ENCODE peak calls at places on chromosome 3, in six cellular contexts. R is GM12865, W is choroid plexus epithelial cell, H is bronchial epithelial cell, K is keratinocyte, Q is esophagus muscularis mucosa. C is an unnamed sample.
A peak's percentile ranks its signal among the peaks of the same experiment; 100 is the strongest.

GRCh38 chr3:143951351-143951971 is 20.2 kb upstream of the DIPK2A start:
- DNase-seq in H (peak; percentile 53), R (peak; percentile 63), K (no peak), Q (no peak), W (peak; percentile 75), C (peak; percentile 61)

GRCh38 chr3:59663076-59663850 is 613.4 kb upstream of the CFAP20DC start:
- DNase-seq in H (no peak), K (no peak), Q (peak; percentile 60), R (no peak), W (no peak), C (no peak)

GRCh38 chr3:176521531-176522175 is 675.6 kb downstream of the TBL1XR1 start:
- DNase-seq in H (no peak), R (no peak), K (no peak), W (peak; percentile 76), Q (no peak), C (peak; percentile 56)

GRCh38 chr3:158842946-158843345 is 41.1 kb downstream of the MFSD1 start:
- DNase-seq in Q (no peak), R (no peak), K (no peak), W (peak; percentile 13), H (no peak), C (peak; percentile 37)

GRCh38 chr3:42562047-42562907 is 19.5 kb downstream of the SEC22C start:
- DNase-seq in R (no peak), K (no peak), W (no peak), H (peak; percentile 29), Q (no peak), C (peak; percentile 34)

GRCh38 chr3:175932586-175932985 is 1073.5 kb downstream of the NAALADL2 start:
- DNase-seq in R (no peak), W (peak; percentile 27), Q (no peak), H (no peak), K (no peak), C (peak; percentile 52)

GRCh38 chr3:141305436-141305835 is 62.9 kb upstream of the ZBTB38 start:
- DNase-seq in K (no peak), R (peak; percentile 37), H (no peak), Q (no peak), W (peak; percentile 96), C (peak; percentile 68)

GRCh38 chr3:50323614-50324199 is 1.2 kb upstream of the HYAL2 start:
- DNase-seq in H (no peak), K (no peak), W (no peak), R (no peak), Q (no peak), C (no peak)

DNA sequence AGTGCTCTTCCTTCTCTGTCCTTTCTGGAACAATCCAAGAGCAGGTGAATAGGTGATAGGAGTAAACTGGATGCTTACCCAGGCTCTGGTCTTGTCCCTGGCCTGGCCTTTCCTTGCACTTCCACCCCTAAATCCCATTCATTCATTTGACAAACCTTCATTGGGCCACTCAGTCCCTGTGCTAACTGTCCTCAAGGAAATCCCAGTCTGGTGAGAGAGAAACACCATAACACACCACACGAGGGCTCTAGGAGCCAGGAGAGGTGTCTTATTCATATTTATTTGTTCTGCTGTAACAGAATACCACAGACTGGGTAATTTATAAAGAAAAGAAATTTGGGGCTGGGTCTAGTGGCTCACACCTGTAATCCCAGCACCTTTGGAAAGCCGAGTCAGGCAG is 22.8 kb downstream of the EFCC1 start:
- DNase-seq in Q (no peak), K (no peak), W (peak; percentile 66), H (peak; percentile 35), R (peak; percentile 12), C (peak; percentile 21)
- TF ChIP-seq CTCF in Q (no peak), K (no peak), W (peak; percentile 63), H (peak; percentile 43), R (peak; percentile 2), C (peak; percentile 18)

GRCh38 chr3:14534379-14535191 is 5.6 kb downstream of the GRIP2 start:
- DNase-seq in Q (no peak), H (no peak), W (no peak), R (no peak), K (no peak), C (no peak)

GRCh38 chr3:14533457-14533958 is 6.6 kb downstream of the GRIP2 start:
- DNase-seq in W (no peak), R (no peak), Q (no peak), H (no peak), K (no peak), C (no peak)

GRCh38 chr3:14536837-14537589 is 3.1 kb downstream of the GRIP2 start:
- DNase-seq in W (no peak), K (no peak), R (no peak), H (no peak), Q (no peak), C (no peak)

GRCh38 chr3:14536055-14536815 is 3.9 kb downstream of the GRIP2 start:
- DNase-seq in H (no peak), R (no peak), W (no peak), K (no peak), Q (no peak), C (no peak)

GRCh38 chr3:14535616-14536015 is 4.5 kb downstream of the GRIP2 start:
- DNase-seq in H (no peak), Q (no peak), K (no peak), W (no peak), R (no peak), C (no peak)
- H3K4me3 ChIP-seq in H (no peak overlapping the region), Q (no peak overlapping the region), K (no peak overlapping the region), W (no peak overlapping the region), R (no peak overlapping the region), C (no peak overlapping the region)

DNA sequence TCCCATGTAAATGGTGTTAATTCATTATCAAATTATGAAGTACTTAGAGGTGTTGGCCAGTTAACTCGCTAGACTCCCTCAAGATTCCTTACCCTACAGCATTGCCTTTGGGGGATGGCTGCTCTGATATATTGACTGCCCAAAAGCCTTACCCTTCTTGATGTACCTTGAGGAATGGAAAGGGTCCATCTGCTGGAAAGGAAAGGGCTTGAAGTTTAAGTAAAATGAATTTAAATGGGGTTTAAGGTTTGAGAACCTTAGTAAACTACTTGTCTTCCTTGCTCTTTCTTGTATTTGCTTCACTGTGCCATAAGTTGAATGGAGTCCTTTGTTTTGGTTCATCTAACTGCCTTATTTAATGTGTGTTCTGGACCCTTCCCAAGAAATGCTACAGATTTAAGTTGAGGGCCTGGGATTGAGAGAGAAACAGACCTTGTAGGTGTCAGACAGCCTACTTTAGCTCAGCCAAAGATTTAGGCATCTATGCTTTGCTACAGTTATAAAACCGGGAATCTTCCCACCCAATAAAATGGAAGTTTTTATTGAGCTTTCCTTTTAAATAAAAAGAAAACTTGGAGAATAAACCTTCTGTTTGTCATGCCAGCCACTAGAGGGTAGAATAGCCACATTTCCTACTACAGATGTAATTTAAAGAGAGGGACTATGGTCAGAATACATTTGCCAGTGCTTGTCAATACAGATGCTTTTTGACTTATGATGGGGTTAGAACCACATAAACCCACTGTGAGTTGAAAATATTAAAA is 25.3 kb downstream of the CMSS1 start:
- DNase-seq in H (peak; percentile 56), Q (no peak), R (peak; percentile 47), W (peak; percentile 83), K (no peak), C (peak; percentile 70)
- TF ChIP-seq CTCF in H (peak; percentile 45), Q (peak; percentile 76), R (peak; percentile 37), W (peak; percentile 63), K (no peak), C (peak; percentile 72)

GRCh38 chr3:44478055-44478468 is 592 bp upstream of the ZNF445 start:
- DNase-seq in R (no peak), H (peak; percentile 0), K (no peak), Q (no peak), W (no peak), C (no peak)
- H3K4me3 ChIP-seq in R (peak overlapping the region; percentile 80), H (peak overlapping the region; percentile 54), K (no peak overlapping the region), Q (peak overlapping the region; percentile 81), W (peak overlapping the region; percentile 64), C (peak overlapping the region; percentile 66)

GRCh38 chr3:107630779-107631178 is 108.0 kb downstream of the BBX start:
- DNase-seq in R (no peak), W (no peak), Q (no peak), K (no peak), H (peak; percentile 44), C (peak; percentile 11)

GRCh38 chr3:107629556-107629955 is 106.8 kb downstream of the BBX start:
- DNase-seq in K (no peak), H (no peak), R (no peak), Q (no peak), W (peak; percentile 65), C (peak; percentile 33)

GRCh38 chr3:107632576-107632975 is 109.8 kb downstream of the BBX start:
- DNase-seq in K (no peak), H (no peak), W (no peak), Q (no peak), R (no peak), C (no peak)

GRCh38 chr3:107633327-107634141 is 110.8 kb downstream of the BBX start:
- DNase-seq in H (no peak), Q (no peak), K (no peak), R (peak; percentile 71), W (no peak), C (no peak)

DNA sequence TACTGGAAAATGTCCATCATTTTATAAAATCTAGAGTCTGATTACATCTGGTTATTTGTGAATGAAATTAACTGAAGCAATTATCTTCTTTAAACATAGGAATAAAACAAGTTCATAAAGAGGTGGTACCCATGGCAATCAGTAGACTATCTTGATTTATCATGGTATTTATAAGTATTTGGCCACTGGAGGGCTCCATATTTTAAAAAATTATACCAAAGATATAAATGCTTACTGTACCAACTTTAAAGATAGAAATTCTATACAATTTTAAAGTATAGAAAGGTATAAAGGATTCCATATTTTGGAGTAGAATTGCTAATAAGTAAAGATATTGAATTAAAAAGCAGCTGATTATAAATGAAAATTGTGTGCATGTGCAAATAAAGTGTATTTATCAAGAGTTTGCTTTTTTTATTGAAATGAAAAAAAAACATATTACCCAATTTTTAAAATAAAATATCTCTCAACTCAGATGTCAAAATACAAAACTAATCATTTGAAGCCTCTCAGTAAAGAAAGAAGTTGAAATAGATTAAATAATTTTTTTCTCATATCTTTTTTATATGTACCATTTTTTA is 105.3 kb downstream of the BBX start:
- DNase-seq in Q (no peak), H (no peak), W (peak; percentile 14), R (no peak), K (no peak), C (peak; percentile 16)
- TF ChIP-seq CTCF in Q (no peak), H (no peak), W (peak; percentile 25), R (no peak), K (no peak), C (peak; percentile 28)

DNA sequence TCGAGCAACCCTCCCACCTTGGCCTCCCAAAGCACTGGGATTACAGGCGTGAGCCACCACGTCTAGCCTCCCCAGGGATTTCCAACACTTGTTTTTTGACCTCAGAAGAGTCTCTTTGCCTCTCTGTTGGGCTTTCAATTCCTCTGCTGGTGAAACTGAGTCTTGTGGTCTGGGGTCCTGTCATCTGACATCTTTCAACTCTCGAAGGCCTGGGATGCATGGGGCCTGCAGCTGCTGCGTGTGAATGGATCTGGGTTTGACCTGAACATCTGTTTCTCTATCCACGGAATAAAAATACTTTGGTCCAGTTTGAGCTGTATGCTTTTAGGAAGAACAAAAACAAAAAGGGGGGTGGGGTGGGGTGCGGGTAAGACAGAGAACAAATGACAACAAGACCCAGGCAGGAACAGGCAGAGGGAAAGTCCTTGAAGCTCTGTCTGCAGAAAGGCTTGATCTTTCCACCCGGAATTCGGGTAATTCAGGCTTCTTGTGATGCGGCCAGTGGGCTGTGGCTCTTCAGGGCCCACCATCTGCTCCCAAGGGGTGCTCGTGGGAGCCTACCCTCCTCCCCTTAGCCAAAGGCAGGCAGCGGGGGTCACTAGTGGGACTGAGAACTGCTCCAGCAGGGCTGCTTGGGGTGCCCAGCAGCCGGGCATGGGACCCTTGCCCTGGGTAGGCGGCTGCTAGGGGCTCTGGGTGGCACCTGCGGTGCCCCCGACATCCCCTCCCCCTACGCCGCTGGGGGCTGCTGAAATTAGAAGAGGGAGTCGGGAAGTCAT is 71.5 kb downstream of the SLC12A8 start:
- DNase-seq in W (peak; percentile 36), Q (no peak), R (peak; percentile 92), K (no peak), H (no peak), C (no peak)
- H3K4me3 ChIP-seq in W (peak overlapping the region; percentile 46), Q (peak overlapping the region; percentile 56), R (peak overlapping the region; percentile 71), K (no peak overlapping the region), H (no peak overlapping the region), C (no peak overlapping the region)

GRCh38 chr3:47661121-47661752 is 82.6 kb upstream of the CSPG5 start:
- DNase-seq in R (no peak), Q (no peak), K (no peak), W (peak; percentile 84), H (peak; percentile 56), C (peak; percentile 83)
- TF ChIP-seq CTCF in R (no peak), Q (no peak), K (no peak), W (no peak), H (no peak), C (no peak)

C was measured in fibroblast of mammary gland.